ENCODE peak calls at places on chromosome 18, in eight cellular contexts. S is GM23338, K is Panc1, A is HepG2, L is GM12878, B is K562, O is HCT116, C is upper lobe of left lung. M is an unnamed sample.

GRCh38 chr18:26511339-26512071 is 36.8 kb downstream of the KCTD1 start:
- ATAC-seq in S (no peak), K (peak; percentile 66), A (no peak), L (no peak), B (peak; percentile 45), O (no peak), C (peak; percentile 49), M (no peak)

GRCh38 chr18:50726960-50727589 is 92.7 kb downstream of the MRO start:
- ATAC-seq in S (no peak), K (no peak), A (no peak), L (peak; percentile 80), B (no peak), O (no peak), C (no peak), M (no peak)

GRCh38 chr18:45962461-45962860 is 4.7 kb downstream of the EPG5 start:
- ATAC-seq in S (no peak), K (no peak), A (no peak), L (peak; percentile 65), B (no peak), O (no peak), C (peak; percentile 77), M (no peak)

GRCh38 chr18:24561369-24561768 is 100.9 kb downstream of the HRH4 start:
- ATAC-seq in S (no peak), K (no peak), A (no peak), L (no peak), B (no peak), O (no peak), C (no peak), M (no peak)

GRCh38 chr18:40355701-40356100 is 1599.3 kb upstream of the PIK3C3 start:
- ATAC-seq in S (no peak), K (no peak), A (no peak), L (no peak), B (no peak), O (no peak), C (no peak), M (no peak)

GRCh38 chr18:45967007-45967706 is at the start of gene EPG5:
- ATAC-seq in S (peak; percentile 99), K (peak; percentile 98), A (peak; percentile 99), L (peak; percentile 95), B (peak; percentile 97), O (peak; percentile 99), C (peak; percentile 99), M (peak; percentile 99)

GRCh38 chr18:24317370-24317769 is 80.3 kb downstream of the OSBPL1A start:
- ATAC-seq in S (no peak), K (no peak), A (no peak), L (no peak), B (no peak), O (no peak), C (no peak), M (no peak)

GRCh38 chr18:74562775-74563174 is 28.5 kb downstream of the CNDP1 start:
- ATAC-seq in S (no peak), K (no peak), A (no peak), L (no peak), B (no peak), O (no peak), C (no peak), M (no peak)

GRCh38 chr18:77207540-77207939 is 42.1 kb upstream of the GALR1 start:
- ATAC-seq in S (peak; percentile 84), K (peak; percentile 82), A (peak; percentile 90), L (peak; percentile 54), B (no peak), O (peak; percentile 94), C (peak; percentile 74), M (peak; percentile 76)

GRCh38 chr18:46448347-46448746 is 208.7 kb downstream of the LOXHD1 start:
- ATAC-seq in S (peak; percentile 95), K (no peak), A (no peak), L (no peak), B (no peak), O (peak; percentile 61), C (no peak), M (no peak)

GRCh38 chr18:34976534-34976898 is 64.7 kb upstream of the MAPRE2 start:
- ATAC-seq in S (peak; percentile 15), K (no peak), A (no peak), L (no peak), B (no peak), O (no peak), C (no peak), M (no peak)

GRCh38 chr18:34976899-34977786 is 64.1 kb upstream of the MAPRE2 start:
- ATAC-seq in S (peak; percentile 80), K (peak; percentile 64), A (peak; percentile 67), L (peak; percentile 86), B (peak; percentile 77), O (peak; percentile 68), C (peak; percentile 74), M (peak; percentile 67)

GRCh38 chr18:34977787-34978532 is 63.3 kb upstream of the MAPRE2 start:
- ATAC-seq in S (peak; percentile 59), K (peak; percentile 35), A (peak; percentile 57), L (peak; percentile 46), B (peak; percentile 67), O (peak; percentile 30), C (peak; percentile 54), M (peak; percentile 32)

GRCh38 chr18:34978533-34978893 is 62.7 kb upstream of the MAPRE2 start:
- ATAC-seq in S (no peak), K (peak; percentile 8), A (no peak), L (no peak), B (no peak), O (peak; percentile 3), C (no peak), M (no peak)

GRCh38 chr18:34976084-34976483 is 65.1 kb upstream of the MAPRE2 start:
- ATAC-seq in S (no peak), K (no peak), A (no peak), L (no peak), B (no peak), O (no peak), C (no peak), M (no peak)
- H3K4me3 ChIP-seq in S (peak overlapping the region; percentile 94), K (peak overlapping the region; percentile 57), A (peak overlapping the region; percentile 97), L (no peak overlapping the region), B (no peak overlapping the region), O (peak overlapping the region; percentile 69), C (peak overlapping the region; percentile 86), M (peak overlapping the region; percentile 63)

GRCh38 chr18:51911582-51911981 is 428.4 kb upstream of the DCC start:
- ATAC-seq in S (no peak), K (no peak), A (no peak), L (no peak), B (no peak), O (no peak), C (no peak), M (no peak)
- TF ChIP-seq POLR2AphosphoS5 in S (no peak), K (no peak), A (no peak), L (no peak), B (no peak), O (no peak), C (no peak), M (no peak)

DNA sequence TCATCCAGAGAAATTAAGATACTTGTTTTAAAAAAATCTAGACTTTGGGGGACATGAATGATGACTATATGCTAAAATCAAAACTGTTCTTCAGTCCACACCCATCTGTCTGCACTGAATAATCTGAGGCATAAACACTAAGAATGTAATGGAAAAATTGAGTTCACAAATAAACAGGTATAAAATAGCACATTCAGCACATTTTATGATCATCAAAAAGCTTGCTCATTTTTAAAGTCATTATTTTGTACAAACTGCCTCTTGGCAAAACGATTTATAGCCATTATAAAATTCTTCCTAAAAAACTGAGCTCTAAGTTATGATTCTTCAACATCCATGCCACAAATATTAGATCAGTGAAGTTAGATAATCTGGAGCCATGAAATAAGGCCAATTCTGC is 233.5 kb downstream of the DYM start:
- ATAC-seq in S (no peak), K (no peak), A (no peak), L (no peak), B (no peak), O (no peak), C (no peak), M (no peak)
- H3K27ac ChIP-seq in S (no peak overlapping the region), K (no peak overlapping the region), A (no peak overlapping the region), L (no peak overlapping the region), B (no peak overlapping the region), O (no peak overlapping the region), C (no peak overlapping the region), M (no peak overlapping the region)

GRCh38 chr18:66687635-66688034 is 83.7 kb upstream of the CDH19 start:
- ATAC-seq in S (no peak), K (no peak), A (no peak), L (no peak), B (no peak), O (no peak), C (no peak), M (no peak)

DNA sequence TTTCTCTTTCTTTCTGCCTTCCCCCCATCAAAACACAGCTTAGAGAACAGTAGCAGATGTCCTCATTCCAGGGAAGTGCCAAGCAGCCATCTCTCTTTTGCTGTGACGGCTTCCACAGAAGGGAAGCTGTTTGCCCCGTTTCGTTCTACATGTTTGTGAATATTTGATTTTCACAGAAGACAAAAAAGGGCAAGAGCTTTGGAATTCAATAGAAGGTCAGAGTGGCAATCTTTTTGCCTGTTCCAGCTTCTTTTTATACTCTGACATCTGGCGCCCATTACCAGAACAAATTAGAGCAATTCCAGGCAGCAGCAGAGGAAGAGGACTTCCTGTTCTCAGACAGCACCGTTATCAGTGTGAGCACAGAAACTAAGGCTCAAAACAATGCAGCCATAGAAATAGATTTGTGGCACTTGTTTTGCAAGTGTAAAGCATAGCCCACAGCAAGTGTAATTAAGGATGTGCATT is 79.0 kb upstream of the CDH19 start:
- ATAC-seq in S (peak; percentile 24), K (no peak), A (no peak), L (no peak), B (no peak), O (no peak), C (no peak), M (peak; percentile 60)
- H3K4me3 ChIP-seq in S (no peak overlapping the region), K (no peak overlapping the region), A (no peak overlapping the region), L (no peak overlapping the region), B (no peak overlapping the region), O (no peak overlapping the region), C (no peak overlapping the region), M (no peak overlapping the region)

GRCh38 chr18:22935431-22935830 is 2.3 kb downstream of the RBBP8 start:
- ATAC-seq in S (no peak), K (no peak), A (no peak), L (no peak), B (no peak), O (no peak), C (no peak), M (no peak)
- TF ChIP-seq POLR2AphosphoS5 in S (no peak), K (no peak), A (no peak), L (no peak), B (no peak), O (no peak), C (no peak), M (no peak)

GRCh38 chr18:13235326-13235937 is 16.9 kb downstream of the LDLRAD4 start:
- ATAC-seq in S (no peak), K (no peak), A (no peak), L (no peak), B (no peak), O (no peak), C (no peak), M (peak; percentile 34)

GRCh38 chr18:13237073-13237472 is 18.5 kb downstream of the LDLRAD4 start:
- ATAC-seq in S (no peak), K (no peak), A (no peak), L (no peak), B (no peak), O (no peak), C (no peak), M (no peak)

GRCh38 chr18:13235981-13236380 is 17.4 kb downstream of the LDLRAD4 start:
- ATAC-seq in S (no peak), K (no peak), A (no peak), L (no peak), B (no peak), O (no peak), C (no peak), M (peak; percentile 90)

GRCh38 chr18:13237641-13238040 is 19.1 kb downstream of the LDLRAD4 start:
- ATAC-seq in S (no peak), K (no peak), A (no peak), L (no peak), B (no peak), O (no peak), C (no peak), M (no peak)

GRCh38 chr18:13236411-13236810 is 17.9 kb downstream of the LDLRAD4 start:
- ATAC-seq in S (no peak), K (no peak), A (no peak), L (no peak), B (no peak), O (no peak), C (no peak), M (no peak)
- H3K27ac ChIP-seq in S (no peak overlapping the region), K (no peak overlapping the region), A (no peak overlapping the region), L (no peak overlapping the region), B (no peak overlapping the region), O (no peak overlapping the region), C (no peak overlapping the region), M (peak overlapping the region; percentile 75)

M was measured in gastroesophageal sphincter.